ENCODE peak calls at places on chromosomes 3 and 15, in four cellular contexts. One of them, this sample, is unnamed.

GRCh38 chr3:141100531-141101320 is 49.6 kb downstream of the SPSB4 start:
- DNase-seq in fibroblast of the conjunctiva: no peak
- DNase-seq in DND-41: no peak
- DNase-seq in HFF-Myc: no peak
- DNase-seq in this sample: no peak

GRCh38 chr3:49134471-49135265 is 1.8 kb upstream of the LAMB2 start:
- DNase-seq in fibroblast of the conjunctiva: no peak
- DNase-seq in DND-41: no peak
- DNase-seq in HFF-Myc: no peak
- DNase-seq in this sample: no peak

GRCh38 chr3:30273304-30274072 is 332.9 kb upstream of the TGFBR2 start:
- DNase-seq in fibroblast of the conjunctiva: no peak
- DNase-seq in DND-41: no peak
- DNase-seq in HFF-Myc: no peak
- DNase-seq in this sample: no peak

GRCh38 chr15:40960926-40961325 is 7.7 kb downstream of the CHAC1 start:
- DNase-seq in fibroblast of the conjunctiva: no peak
- DNase-seq in DND-41: no peak
- DNase-seq in HFF-Myc: no peak
- DNase-seq in this sample: no peak

GRCh38 chr3:197021231-197021630 is 8.4 kb downstream of the MELTF start:
- DNase-seq in fibroblast of the conjunctiva: no peak
- DNase-seq in DND-41: no peak
- DNase-seq in HFF-Myc: no peak
- DNase-seq in this sample: peak

GRCh38 chr3:60079076-60079475 is 1029.3 kb upstream of the CFAP20DC start:
- DNase-seq in fibroblast of the conjunctiva: no peak
- DNase-seq in DND-41: peak
- DNase-seq in HFF-Myc: no peak
- DNase-seq in this sample: no peak

GRCh38 chr15:63018639-63019038 is 23.9 kb upstream of the TPM1 start:
- DNase-seq in fibroblast of the conjunctiva: peak
- DNase-seq in DND-41: no peak
- DNase-seq in HFF-Myc: no peak
- DNase-seq in this sample: peak

GRCh38 chr3:126527455-126528211 is 3.7 kb downstream of the CHST13 start:
- DNase-seq in fibroblast of the conjunctiva: no peak
- DNase-seq in DND-41: no peak
- DNase-seq in HFF-Myc: no peak
- DNase-seq in this sample: no peak

GRCh38 chr3:143648218-143648617 is 200.1 kb downstream of the SLC9A9 start:
- DNase-seq in fibroblast of the conjunctiva: no peak
- DNase-seq in DND-41: no peak
- DNase-seq in HFF-Myc: no peak
- DNase-seq in this sample: no peak

GRCh38 chr3:101532783-101533602 is 20.0 kb upstream of the SENP7 start:
- DNase-seq in fibroblast of the conjunctiva: no peak
- DNase-seq in DND-41: no peak
- DNase-seq in HFF-Myc: no peak
- DNase-seq in this sample: no peak

GRCh38 chr15:49927462-49927861 is 191.6 kb downstream of the ATP8B4 start:
- DNase-seq in fibroblast of the conjunctiva: peak
- DNase-seq in DND-41: no peak
- DNase-seq in HFF-Myc: peak
- DNase-seq in this sample: no peak

GRCh38 chr3:113758389-113759029 is 11.7 kb downstream of the ATP6V1A start:
- DNase-seq in fibroblast of the conjunctiva: no peak
- DNase-seq in DND-41: no peak
- DNase-seq in HFF-Myc: no peak
- DNase-seq in this sample: no peak

GRCh38 chr15:69522361-69522760 is 69.7 kb downstream of the RPLP1 start:
- DNase-seq in fibroblast of the conjunctiva: no peak
- DNase-seq in DND-41: no peak
- DNase-seq in HFF-Myc: no peak
- DNase-seq in this sample: no peak

GRCh38 chr3:128496019-128496601 is 3.1 kb upstream of the GATA2 start:
- DNase-seq in fibroblast of the conjunctiva: no peak
- DNase-seq in DND-41: no peak
- DNase-seq in HFF-Myc: no peak
- DNase-seq in this sample: no peak

GRCh38 chr15:31197497-31198414 is 96.2 kb upstream of the TRPM1 start:
- DNase-seq in fibroblast of the conjunctiva: no peak
- DNase-seq in DND-41: peak
- DNase-seq in HFF-Myc: no peak
- DNase-seq in this sample: peak

GRCh38 chr3:4741404-4742307 is 237.6 kb upstream of the BHLHE40 start:
- DNase-seq in fibroblast of the conjunctiva: peak
- DNase-seq in DND-41: no peak
- DNase-seq in HFF-Myc: peak
- DNase-seq in this sample: peak

GRCh38 chr3:126731044-126731443 is 27.0 kb downstream of the CHCHD6 start:
- DNase-seq in fibroblast of the conjunctiva: no peak
- DNase-seq in DND-41: peak
- DNase-seq in HFF-Myc: no peak
- DNase-seq in this sample: no peak

GRCh38 chr15:60580650-60581415 is 101.9 kb upstream of the ICE2 start:
- DNase-seq in fibroblast of the conjunctiva: no peak
- DNase-seq in DND-41: peak
- DNase-seq in HFF-Myc: no peak
- DNase-seq in this sample: no peak

GRCh38 chr15:68564173-68564572 is 14.6 kb upstream of the CORO2B start:
- DNase-seq in fibroblast of the conjunctiva: no peak
- DNase-seq in DND-41: no peak
- DNase-seq in HFF-Myc: no peak
- DNase-seq in this sample: no peak

GRCh38 chr15:36358094-36358961 is 221.1 kb upstream of the CDIN1 start:
- DNase-seq in fibroblast of the conjunctiva: no peak
- DNase-seq in DND-41: no peak
- DNase-seq in HFF-Myc: peak
- DNase-seq in this sample: peak

GRCh38 chr3:59820352-59820934 is 770.6 kb upstream of the CFAP20DC start:
- DNase-seq in fibroblast of the conjunctiva: no peak
- DNase-seq in DND-41: no peak
- DNase-seq in HFF-Myc: no peak
- DNase-seq in this sample: no peak

GRCh38 chr3:194224937-194225422 is 89.0 kb downstream of the HES1 start:
- DNase-seq in fibroblast of the conjunctiva: no peak
- DNase-seq in DND-41: peak
- DNase-seq in HFF-Myc: no peak
- DNase-seq in this sample: no peak

GRCh38 chr3:168307893-168308292 is 212.2 kb upstream of the GOLIM4 start:
- DNase-seq in fibroblast of the conjunctiva: no peak
- DNase-seq in DND-41: no peak
- DNase-seq in HFF-Myc: no peak
- DNase-seq in this sample: no peak

GRCh38 chr3:198017100-198017499 is 57.1 kb downstream of the LMLN start:
- DNase-seq in fibroblast of the conjunctiva: no peak
- DNase-seq in DND-41: no peak
- DNase-seq in HFF-Myc: no peak
- DNase-seq in this sample: no peak

GRCh38 chr15:88657326-88658069 is 18.7 kb downstream of the ISG20 start:
- DNase-seq in fibroblast of the conjunctiva: no peak
- DNase-seq in DND-41: no peak
- DNase-seq in HFF-Myc: no peak
- DNase-seq in this sample: peak

GRCh38 chr15:36688310-36689102 is 109.1 kb downstream of the CDIN1 start:
- DNase-seq in fibroblast of the conjunctiva: no peak
- DNase-seq in DND-41: no peak
- DNase-seq in HFF-Myc: no peak
- DNase-seq in this sample: peak

GRCh38 chr3:145681132-145681531 is 479.9 kb downstream of the PLOD2 start:
- DNase-seq in fibroblast of the conjunctiva: no peak
- DNase-seq in DND-41: no peak
- DNase-seq in HFF-Myc: no peak
- DNase-seq in this sample: no peak